ENCODE peak calls at places on chromosomes 5 and 9, in five cellular contexts. J is GM23338, N is MM.1S, C is PC-3, L is Karpas-422. V is an unnamed sample.
A peak's percentile ranks its signal among the peaks of the same experiment; 100 is the strongest.

GRCh38 chr5:125424374-125424773 is 677.9 kb upstream of the ZNF608 start:
- DNase-seq in J (no peak), N (no peak), C (no peak), L (no peak), V (no peak)

GRCh38 chr5:149962040-149962439 is 1.5 kb downstream of the SLC26A2 start:
- DNase-seq in J (peak; percentile 47), N (peak; percentile 21), C (peak; percentile 84), L (peak; percentile 62), V (peak; percentile 84)

GRCh38 chr9:32550609-32551490 is 1.3 kb upstream of the SMIM27 start:
- DNase-seq in J (peak; percentile 98), N (peak; percentile 91), C (peak; percentile 74), L (peak; percentile 96), V (peak; percentile 92)

GRCh38 chr5:142881076-142881466 is 110.9 kb downstream of the ARHGAP26 start:
- DNase-seq in J (peak; percentile 87), N (no peak), C (no peak), L (peak; percentile 86), V (peak; percentile 91)

GRCh38 chr5:31408814-31409213 is 123.1 kb downstream of the DROSHA start:
- DNase-seq in J (no peak), N (no peak), C (peak; percentile 53), L (no peak), V (peak; percentile 72)

GRCh38 chr9:113599647-113600476 is 136.3 kb downstream of the RGS3 start:
- DNase-seq in J (peak; percentile 68), N (no peak), C (no peak), L (no peak), V (peak; percentile 88)

GRCh38 chr9:110156902-110157301 is 51.1 kb downstream of the C9orf152 start:
- DNase-seq in J (no peak), N (peak; percentile 92), C (no peak), L (no peak), V (peak; percentile 86)

GRCh38 chr5:145737578-145737977 is 97.6 kb downstream of the PRELID2 start:
- DNase-seq in J (no peak), N (no peak), C (no peak), L (no peak), V (no peak)

GRCh38 chr5:138725153-138725884 is 27.9 kb upstream of the CTNNA1 start:
- DNase-seq in J (peak; percentile 93), N (peak; percentile 51), C (peak; percentile 91), L (peak; percentile 81), V (peak; percentile 85)

GRCh38 chr9:13354733-13355132 is 75.2 kb upstream of the MPDZ start:
- DNase-seq in J (no peak), N (no peak), C (peak; percentile 66), L (no peak), V (peak; percentile 75)

GRCh38 chr5:135707302-135707701 is 127.2 kb upstream of the SLC25A48 start:
- DNase-seq in J (no peak), N (no peak), C (no peak), L (no peak), V (no peak)

GRCh38 chr9:109414125-109414785 is 83.9 kb downstream of the PTPN3 start:
- DNase-seq in J (peak; percentile 66), N (peak; percentile 80), C (no peak), L (no peak), V (no peak)

GRCh38 chr5:154368041-154368800 is 77.6 kb upstream of the SAP30L start:
- DNase-seq in J (peak; percentile 88), N (no peak), C (peak; percentile 95), L (no peak), V (peak; percentile 94)

DNA sequence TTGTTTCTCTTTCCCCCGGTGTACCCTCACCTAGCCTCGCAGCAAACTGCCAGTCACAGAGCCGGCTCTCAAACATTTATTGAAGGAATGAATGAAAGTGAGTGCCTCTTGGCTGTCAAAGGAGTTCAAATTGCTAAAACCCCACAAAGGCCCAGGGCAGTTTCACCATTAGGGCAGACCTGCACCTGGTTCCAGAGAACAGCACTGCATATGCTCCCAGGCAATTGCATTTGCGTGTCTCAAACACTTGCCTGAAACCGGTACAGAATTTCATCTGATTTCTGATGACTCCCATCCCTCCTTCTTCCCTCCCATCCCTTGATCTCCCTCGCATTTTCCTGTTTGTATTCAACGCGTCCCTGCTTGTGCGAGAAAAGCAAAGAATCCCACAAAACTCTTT is 165.6 kb upstream of the ZNF462 start:
- DNase-seq in J (peak; percentile 5), N (no peak), C (no peak), L (no peak), V (peak; percentile 7)
- H3K4me3 ChIP-seq in J (no peak overlapping the region), N (no peak overlapping the region), C (no peak overlapping the region), L (no peak overlapping the region), V (peak overlapping the region; percentile 69)

GRCh38 chr9:89384783-89385182 is 66.5 kb downstream of the SECISBP2 start:
- DNase-seq in J (no peak), N (no peak), C (no peak), L (no peak), V (no peak)

GRCh38 chr9:89383030-89383720 is 64.9 kb downstream of the SECISBP2 start:
- DNase-seq in J (no peak), N (no peak), C (no peak), L (no peak), V (no peak)

GRCh38 chr9:89386206-89386605 is 67.9 kb downstream of the SECISBP2 start:
- DNase-seq in J (no peak), N (no peak), C (no peak), L (no peak), V (no peak)

GRCh38 chr9:89382026-89382986 is 64.0 kb downstream of the SECISBP2 start:
- DNase-seq in J (no peak), N (no peak), C (no peak), L (no peak), V (no peak)

GRCh38 chr9:89383721-89384300 is 65.5 kb downstream of the SECISBP2 start:
- DNase-seq in J (no peak), N (no peak), C (no peak), L (no peak), V (no peak)
- H3K9me2 ChIP-seq in J (no peaks in the 10 kb centered on the region), N (no peaks in the 10 kb centered on the region), C (no peaks in the 10 kb centered on the region), L (no peaks in the 10 kb centered on the region), V (no peaks in the 10 kb centered on the region)

DNA sequence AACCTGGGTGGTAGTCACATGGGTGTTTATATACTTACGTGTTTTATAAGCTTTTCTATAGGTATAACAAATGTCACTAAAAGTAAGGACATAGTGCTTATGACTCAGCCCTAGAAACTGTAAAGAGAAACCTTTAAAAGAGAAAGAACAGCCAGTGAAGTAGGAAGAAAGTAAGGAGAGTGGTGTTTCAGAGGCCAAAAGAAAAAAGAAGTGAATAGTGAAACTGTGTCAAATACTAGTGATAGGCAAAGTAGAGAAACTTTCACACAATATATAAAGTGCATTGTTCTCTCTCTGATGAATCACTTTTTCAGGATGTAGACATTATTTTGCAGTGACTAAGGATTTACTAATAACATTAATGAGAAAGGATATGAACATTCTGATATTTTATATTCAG is 74.2 kb upstream of the SUSD1 start:
- DNase-seq in J (no peak), N (peak; percentile 11), C (peak; percentile 62), L (no peak), V (peak; percentile 55)
- H3K4me3 ChIP-seq in J (no peak overlapping the region), N (no peak overlapping the region), C (peak overlapping the region; percentile 43), L (no peak overlapping the region), V (peak overlapping the region; percentile 54)

GRCh38 chr9:132708769-132709168 is 38.5 kb downstream of the GTF3C4 start:
- DNase-seq in J (no peak), N (no peak), C (no peak), L (no peak), V (no peak)
- H3K9me2 ChIP-seq in J (no peaks in the 10 kb centered on the region), N (no peaks in the 10 kb centered on the region), C (no peaks in the 10 kb centered on the region), L (no peaks in the 10 kb centered on the region), V (no peaks in the 10 kb centered on the region)

GRCh38 chr9:136327313-136327971 is at the start of gene GPSM1:
- DNase-seq in J (peak; percentile 63), N (no peak), C (peak; percentile 38), L (no peak), V (peak; percentile 81)
- H3K4me3 ChIP-seq in J (peak within 1 kb of the TSS; percentile 48), N (no peak within 1 kb of the TSS), C (peak within 1 kb of the TSS; percentile 84), L (peak within 1 kb of the TSS; percentile 65), V (peak within 1 kb of the TSS; percentile 72)

DNA sequence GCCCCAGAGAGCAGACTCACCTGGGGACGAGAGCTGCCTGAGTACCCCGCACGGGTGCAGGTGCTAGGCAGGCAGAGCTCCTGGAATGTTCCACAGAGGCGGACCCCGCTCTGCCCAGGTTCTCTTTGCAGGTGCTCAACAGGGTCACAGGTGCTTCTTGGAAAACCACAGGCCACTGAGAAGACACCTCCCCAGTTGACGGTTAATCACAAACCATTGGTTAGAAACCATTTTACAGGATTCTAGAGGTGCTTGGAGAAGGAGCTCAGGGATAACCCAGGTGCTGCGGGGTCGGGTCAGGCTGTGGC is 17.3 kb upstream of the SLC6A19 start:
- DNase-seq in J (no peak), N (no peak), C (no peak), L (no peak), V (no peak)
- H3K9me2 ChIP-seq in J (no peaks in the 10 kb centered on the region), N (no peaks in the 10 kb centered on the region), C (no peaks in the 10 kb centered on the region), L (no peaks in the 10 kb centered on the region), V (no peaks in the 10 kb centered on the region)

V was measured in GM23248.